ENCODE peak calls at places on chromosomes 16 and 17, in seven cellular contexts. Y is testis, Q is endothelial cell, O is HTR-8/SVneo, W is DMS153, I is renal cortical epithelial cell, D is lower lobe of right lung. B is an unnamed sample.

GRCh38 chr16:88681084-88681680 is 5.1 kb downstream of the SNAI3 start:
- DNase-seq in Y (no peak), O (no peak), W (no peak), Q (peak), I (no peak), D (peak), B (no peak)

GRCh38 chr17:80664217-80664780 is 119.7 kb downstream of the RPTOR start:
- DNase-seq in I (no peak), Y (no peak), D (no peak), O (no peak), W (no peak), Q (no peak), B (no peak)

GRCh38 chr16:77885596-77886295 is 97.4 kb downstream of the VAT1L start:
- DNase-seq in Q (no peak), I (no peak), Y (no peak), D (no peak), O (no peak), W (no peak), B (no peak)

GRCh38 chr16:23950898-23951297 is 115.1 kb downstream of the PRKCB start:
- DNase-seq in O (no peak), Y (no peak), W (no peak), D (no peak), Q (no peak), I (no peak), B (no peak)

GRCh38 chr17:71460943-71461342 is 659.9 kb upstream of the SOX9 start:
- DNase-seq in W (no peak), O (no peak), I (no peak), Y (peak), Q (peak), D (no peak), B (peak)

GRCh38 chr16:67951485-67951884 is 7.6 kb upstream of the LCAT start:
- DNase-seq in Q (no peak), D (no peak), Y (peak), W (no peak), I (no peak), O (no peak), B (no peak)

GRCh38 chr17:45311406-45311761 is 5.4 kb downstream of the MAP3K14 start:
- DNase-seq in Q (no peak), W (no peak), O (no peak), D (no peak), Y (no peak), I (no peak), B (no peak)

GRCh38 chr17:56913867-56914640 is at the start of gene TRIM25:
- DNase-seq in O (peak), Q (peak), W (peak), D (peak), Y (peak), I (peak), B (peak)

GRCh38 chr17:41736983-41737679 is 2.7 kb upstream of the HAP1 start:
- DNase-seq in Y (no peak), Q (no peak), I (no peak), D (no peak), W (no peak), O (no peak), B (no peak)

GRCh38 chr16:16033208-16033717 is 83.8 kb downstream of the ABCC1 start:
- DNase-seq in W (no peak), O (no peak), Q (no peak), Y (no peak), I (no peak), D (no peak), B (no peak)

GRCh38 chr17:17943281-17943984 is 28.8 kb downstream of the TOM1L2 start:
- DNase-seq in Y (no peak), O (no peak), D (no peak), I (no peak), W (no peak), Q (no peak), B (no peak)

GRCh38 chr17:57665696-57666095 is 79.4 kb downstream of the CCDC182 start:
- DNase-seq in Q (no peak), O (no peak), Y (no peak), I (no peak), W (no peak), D (no peak), B (no peak)

GRCh38 chr17:50139950-50140885 is 10.3 kb upstream of the SAMD14 start:
- DNase-seq in D (peak), Q (peak), Y (peak), I (peak), O (peak), W (peak), B (peak)

GRCh38 chr17:75619506-75620431 is 13.5 kb upstream of the SMIM5 start:
- DNase-seq in I (no peak), Q (peak), D (no peak), Y (no peak), O (peak), W (peak), B (peak)